ENCODE peak calls at places on chromosome 17, in nine cellular contexts. S, I, G, B, N, X, W, C and Z are unnamed samples.
A peak's percentile ranks its signal among the peaks of the same experiment; 100 is the strongest.

GRCh38 chr17:17416400-17417360 is 60.1 kb upstream of the MED9 start:
- DNase-seq in S (peak; percentile 31), I (peak; percentile 36), G (no peak), B (peak; percentile 4), N (no peak), X (peak; percentile 69), W (no peak), C (peak; percentile 60), Z (no peak)

GRCh38 chr17:78142113-78142861 is 3.9 kb upstream of the C17orf99 start:
- DNase-seq in S (peak; percentile 77), I (peak; percentile 79), G (no peak), B (peak; percentile 87), N (no peak), X (no peak), W (no peak), C (peak; percentile 13), Z (peak; percentile 58)

GRCh38 chr17:66711403-66711802 is 123.5 kb upstream of the CACNG5 start:
- DNase-seq in S (no peak), I (no peak), G (no peak), B (no peak), N (no peak), X (no peak), W (no peak), C (no peak), Z (no peak)

GRCh38 chr17:77645441-77646430 is 312.8 kb upstream of the TNRC6C start:
- DNase-seq in S (no peak), I (no peak), G (no peak), B (no peak), N (no peak), X (no peak), W (no peak), C (peak; percentile 7), Z (peak; percentile 47)

GRCh38 chr17:38867179-38867994 is 2.5 kb upstream of the LASP1 start:
- DNase-seq in S (peak; percentile 72), I (peak; percentile 81), G (peak; percentile 41), B (peak; percentile 96), N (peak; percentile 69), X (no peak), W (no peak), C (peak; percentile 76), Z (no peak)

GRCh38 chr17:58525239-58525638 is 10.8 kb upstream of the MTMR4 start:
- DNase-seq in S (no peak), I (peak; percentile 45), G (no peak), B (no peak), N (no peak), X (no peak), W (no peak), C (peak; percentile 70), Z (no peak)

GRCh38 chr17:79951361-79952264 is 84.1 kb downstream of the TBC1D16 start:
- DNase-seq in S (no peak), I (peak; percentile 90), G (no peak), B (no peak), N (peak; percentile 66), X (peak; percentile 70), W (no peak), C (peak; percentile 94), Z (peak; percentile 94)

GRCh38 chr17:43645765-43646481 is 15.8 kb downstream of the MEOX1 start:
- DNase-seq in S (peak; percentile 42), I (peak; percentile 71), G (peak; percentile 31), B (peak; percentile 24), N (no peak), X (no peak), W (no peak), C (no peak), Z (no peak)

GRCh38 chr17:16282522-16282921 is 65.5 kb downstream of the PIGL start:
- DNase-seq in S (no peak), I (no peak), G (no peak), B (no peak), N (no peak), X (no peak), W (no peak), C (peak; percentile 40), Z (no peak)

GRCh38 chr17:63535640-63536039 is 12.5 kb downstream of the KCNH6 start:
- DNase-seq in S (no peak), I (no peak), G (no peak), B (no peak), N (no peak), X (no peak), W (no peak), C (no peak), Z (peak; percentile 82)

GRCh38 chr17:12985431-12986285 is 32.2 kb downstream of the ELAC2 start:
- DNase-seq in S (no peak), I (no peak), G (no peak), B (no peak), N (peak; percentile 14), X (no peak), W (no peak), C (peak; percentile 31), Z (no peak)

DNA sequence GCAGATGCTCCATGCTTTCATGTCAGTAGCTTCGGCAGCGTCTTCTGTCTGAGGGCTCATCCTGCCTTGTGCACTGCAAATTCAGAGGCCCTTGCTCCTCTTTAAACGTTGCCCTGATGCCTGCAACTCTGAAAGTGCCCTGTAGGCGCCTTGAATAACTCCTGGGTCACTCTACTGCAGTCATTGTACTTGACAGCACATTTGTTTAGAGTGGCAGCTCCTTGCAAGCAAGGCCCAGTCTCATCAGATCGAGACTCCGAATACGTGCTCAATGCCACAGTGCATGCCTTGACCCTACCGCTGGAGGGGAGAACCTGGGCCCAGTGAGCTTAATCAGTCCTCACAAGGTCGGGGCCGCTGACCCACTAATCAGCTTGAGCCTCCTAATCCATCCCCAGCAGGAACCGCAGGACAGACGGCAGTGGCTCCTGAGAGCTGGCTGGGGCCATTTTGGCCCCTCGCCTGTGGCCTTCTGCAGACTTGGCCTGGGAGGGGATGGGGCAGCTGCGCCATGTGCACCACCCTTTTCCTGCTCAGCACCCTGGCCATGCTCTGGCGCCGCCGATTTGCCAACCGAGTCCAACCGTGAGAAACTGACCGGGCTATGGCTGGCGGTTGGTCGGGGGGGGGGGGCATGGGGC is at the start of gene PRCD:
- DNase-seq in S (no peak), I (peak; percentile 3), G (no peak), B (no peak), N (no peak), X (no peak), W (no peak), C (no peak), Z (peak; percentile 72)
- TF ChIP-seq CTCF in S (no peak), I (no peak), G (peak; percentile 18), B (no peak), N (no peak), X (no peak), W (no peak), C (no peak), Z (no peak)

GRCh38 chr17:47117386-47117785 is 71.7 kb downstream of the CDC27 start:
- DNase-seq in S (no peak), I (no peak), G (no peak), B (no peak), N (no peak), X (no peak), W (no peak), C (no peak), Z (no peak)
- TF ChIP-seq CTCF in S (no peak), I (no peak), G (no peak), B (no peak), N (no peak), X (no peak), W (no peak), C (no peak), Z (no peak)

GRCh38 chr17:34527908-34528470 is 51.4 kb upstream of the TMEM132E start:
- DNase-seq in S (no peak), I (no peak), G (no peak), B (no peak), N (peak; percentile 7), X (no peak), W (no peak), C (no peak), Z (no peak)
- TF ChIP-seq CTCF in S (no peak), I (no peak), G (peak; percentile 43), B (no peak), N (no peak), X (no peak), W (no peak), C (no peak), Z (peak; percentile 10)

DNA sequence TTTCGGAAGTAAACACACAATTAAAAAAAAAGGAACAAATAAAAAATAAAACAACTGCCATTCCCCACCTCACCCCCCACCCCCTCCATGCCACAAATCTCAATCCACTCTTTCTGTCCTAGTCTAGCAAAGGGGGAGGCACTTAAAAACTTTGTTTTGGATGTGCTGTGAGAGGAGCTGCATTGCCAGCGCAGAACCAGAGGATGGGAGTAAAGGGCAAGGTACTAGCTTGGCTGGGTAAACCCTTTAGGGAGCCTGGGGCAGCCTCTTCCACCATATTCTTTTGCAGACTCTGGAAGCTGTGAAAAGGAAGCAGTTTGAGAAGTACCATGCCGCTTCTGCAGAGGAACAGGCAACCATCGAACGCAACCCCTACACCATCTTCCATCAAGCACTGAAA is 1.4 kb downstream of the MRPS7 start:
- DNase-seq in S (no peak), I (no peak), G (no peak), B (no peak), N (no peak), X (no peak), W (no peak), C (no peak), Z (no peak)
- TF ChIP-seq CTCF in S (no peak), I (no peak), G (no peak), B (no peak), N (no peak), X (no peak), W (no peak), C (peak; percentile 10), Z (no peak)

DNA sequence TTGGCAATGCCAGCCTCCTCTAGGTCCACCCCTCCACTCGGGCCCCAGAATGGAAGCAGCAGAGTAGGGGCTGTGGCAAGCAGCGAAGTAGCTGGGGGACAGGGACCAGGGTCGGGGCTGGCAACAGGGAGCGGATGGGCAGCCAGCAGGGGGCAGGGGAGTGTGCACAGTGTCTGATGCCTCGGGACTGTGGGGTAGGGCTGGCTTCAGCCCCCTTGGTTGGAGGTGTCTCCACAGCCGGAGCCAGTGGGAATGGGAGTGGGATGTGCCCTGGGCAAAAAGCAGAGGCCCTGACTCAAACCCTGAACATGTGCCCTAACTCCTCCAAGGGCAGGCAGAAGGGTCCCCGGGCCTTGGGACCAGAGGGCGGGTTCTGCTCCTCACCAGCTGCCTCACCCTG is 18.5 kb upstream of the ARHGAP27 start:
- DNase-seq in S (no peak), I (no peak), G (no peak), B (no peak), N (no peak), X (no peak), W (peak; percentile 4), C (no peak), Z (peak; percentile 79)
- TF ChIP-seq CTCF in S (no peak), I (no peak), G (no peak), B (no peak), N (no peak), X (no peak), W (peak; percentile 8), C (peak; percentile 41), Z (no peak)

DNA sequence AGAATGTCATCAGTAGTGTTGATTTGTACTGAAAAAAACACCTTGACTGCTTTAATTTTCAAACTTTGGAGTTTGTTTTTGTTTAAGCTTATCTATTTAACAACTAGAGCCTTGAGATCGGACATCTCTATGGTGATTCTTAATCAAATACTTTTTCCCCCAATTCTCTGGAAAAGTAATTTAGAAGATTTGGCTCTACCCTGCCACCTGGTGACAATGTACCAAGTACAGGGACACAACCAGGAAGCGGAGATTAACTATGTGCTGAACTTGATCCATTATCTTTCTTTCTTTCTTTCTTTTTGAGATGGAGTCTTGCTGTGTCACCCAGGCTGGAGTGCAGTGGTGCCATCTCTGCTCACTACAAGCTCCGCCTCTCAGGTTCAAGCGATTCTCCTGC is 30.8 kb downstream of the USP43 start:
- DNase-seq in S (peak; percentile 62), I (peak; percentile 19), G (no peak), B (peak; percentile 3), N (no peak), X (no peak), W (no peak), C (no peak), Z (no peak)
- TF ChIP-seq CTCF in S (no peak), I (peak; percentile 41), G (peak; percentile 44), B (no peak), N (peak; percentile 20), X (peak; percentile 25), W (no peak), C (peak; percentile 23), Z (peak; percentile 76)